ENCODE peak calls at places on chromosome 10, in eight cellular contexts. U, N, C, V, P, Z, B and X are unnamed samples.

GRCh38 chr10:95477175-95477520 is 84.0 kb downstream of the SORBS1 start:
- DNase-seq in U (no peak), N (no peak), C (no peak), V (no peak), P (no peak), Z (no peak), B (no peak), X (no peak)

GRCh38 chr10:87519582-87519981 is 14.9 kb downstream of the MINPP1 start:
- DNase-seq in U (no peak), N (no peak), C (no peak), V (no peak), P (no peak), Z (no peak), B (no peak), X (no peak)

GRCh38 chr10:34299105-34299611 is 515.9 kb downstream of the PARD3 start:
- DNase-seq in U (no peak), N (no peak), C (no peak), V (no peak), P (no peak), Z (no peak), B (no peak), X (no peak)

GRCh38 chr10:128630787-128631252 is 504.6 kb upstream of the MKI67 start:
- DNase-seq in U (no peak), N (peak; percentile 34), C (no peak), V (no peak), P (no peak), Z (no peak), B (no peak), X (no peak)

GRCh38 chr10:119020627-119020946 is 8.9 kb upstream of the NANOS1 start:
- DNase-seq in U (no peak), N (peak; percentile 89), C (peak; percentile 30), V (no peak), P (no peak), Z (no peak), B (no peak), X (no peak)

GRCh38 chr10:98331888-98332287 is 63.9 kb upstream of the LOXL4 start:
- DNase-seq in U (peak; percentile 46), N (no peak), C (no peak), V (no peak), P (no peak), Z (no peak), B (no peak), X (no peak)

GRCh38 chr10:70714961-70715360 is 42.7 kb downstream of the ADAMTS14 start:
- DNase-seq in U (no peak), N (no peak), C (no peak), V (no peak), P (no peak), Z (no peak), B (no peak), X (no peak)

GRCh38 chr10:37710831-37711616 is 146.4 kb downstream of the ZNF248 start:
- DNase-seq in U (no peak), N (no peak), C (no peak), V (no peak), P (no peak), Z (no peak), B (no peak), X (no peak)

GRCh38 chr10:109961181-109962001 is 38.1 kb upstream of the XPNPEP1 start:
- DNase-seq in U (no peak), N (no peak), C (no peak), V (no peak), P (no peak), Z (no peak), B (no peak), X (no peak)

GRCh38 chr10:88881922-88882645 is 2.0 kb downstream of the STAMBPL1 start:
- DNase-seq in U (no peak), N (no peak), C (no peak), V (no peak), P (no peak), Z (no peak), B (no peak), X (no peak)

GRCh38 chr10:34017281-34017680 is 682.8 kb upstream of the NRP1 start:
- DNase-seq in U (peak; percentile 33), N (no peak), C (no peak), V (no peak), P (no peak), Z (no peak), B (no peak), X (no peak)

GRCh38 chr10:131885391-131886165 is 15.2 kb upstream of the PPP2R2D start:
- DNase-seq in U (peak; percentile 51), N (no peak), C (peak; percentile 86), V (peak; percentile 84), P (peak; percentile 79), Z (peak; percentile 77), B (peak; percentile 89), X (peak; percentile 57)

GRCh38 chr10:123299598-123299997 is 145.4 kb downstream of the BUB3 start:
- DNase-seq in U (no peak), N (no peak), C (no peak), V (no peak), P (no peak), Z (no peak), B (no peak), X (no peak)

GRCh38 chr10:42690449-42691360 is 52.3 kb upstream of the ZNF33B start:
- DNase-seq in U (no peak), N (no peak), C (no peak), V (no peak), P (no peak), Z (no peak), B (no peak), X (no peak)

GRCh38 chr10:65375528-65375927 is 1550.3 kb upstream of the LRRTM3 start:
- DNase-seq in U (no peak), N (no peak), C (no peak), V (no peak), P (no peak), Z (no peak), B (no peak), X (no peak)

DNA sequence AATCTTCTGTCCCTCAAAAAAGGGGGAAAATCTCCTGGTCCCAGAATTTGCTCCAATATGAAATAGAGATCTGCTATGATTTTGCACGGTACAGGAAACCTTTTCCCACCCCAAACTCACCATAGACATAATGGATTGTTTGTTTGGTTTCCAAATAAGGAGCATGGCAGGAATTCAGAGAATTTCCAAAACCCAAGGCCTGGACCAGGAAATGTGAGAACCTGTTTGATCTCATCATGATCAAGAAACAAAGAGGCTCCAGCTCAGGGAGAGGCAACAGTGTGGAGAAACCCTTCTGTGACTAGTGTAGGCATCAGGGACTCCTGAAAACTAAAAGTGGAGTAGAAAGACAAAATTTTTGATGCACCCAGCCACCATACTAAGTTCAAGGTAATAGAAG is 1548.1 kb upstream of the LRRTM3 start:
- DNase-seq in U (no peak), N (no peak), C (no peak), V (no peak), P (no peak), Z (no peak), B (no peak), X (no peak)
- TF ChIP-seq POLR2A in U (no peak), N (no peak), C (no peak), V (no peak), P (no peak), Z (no peak), B (no peak), X (no peak)

DNA sequence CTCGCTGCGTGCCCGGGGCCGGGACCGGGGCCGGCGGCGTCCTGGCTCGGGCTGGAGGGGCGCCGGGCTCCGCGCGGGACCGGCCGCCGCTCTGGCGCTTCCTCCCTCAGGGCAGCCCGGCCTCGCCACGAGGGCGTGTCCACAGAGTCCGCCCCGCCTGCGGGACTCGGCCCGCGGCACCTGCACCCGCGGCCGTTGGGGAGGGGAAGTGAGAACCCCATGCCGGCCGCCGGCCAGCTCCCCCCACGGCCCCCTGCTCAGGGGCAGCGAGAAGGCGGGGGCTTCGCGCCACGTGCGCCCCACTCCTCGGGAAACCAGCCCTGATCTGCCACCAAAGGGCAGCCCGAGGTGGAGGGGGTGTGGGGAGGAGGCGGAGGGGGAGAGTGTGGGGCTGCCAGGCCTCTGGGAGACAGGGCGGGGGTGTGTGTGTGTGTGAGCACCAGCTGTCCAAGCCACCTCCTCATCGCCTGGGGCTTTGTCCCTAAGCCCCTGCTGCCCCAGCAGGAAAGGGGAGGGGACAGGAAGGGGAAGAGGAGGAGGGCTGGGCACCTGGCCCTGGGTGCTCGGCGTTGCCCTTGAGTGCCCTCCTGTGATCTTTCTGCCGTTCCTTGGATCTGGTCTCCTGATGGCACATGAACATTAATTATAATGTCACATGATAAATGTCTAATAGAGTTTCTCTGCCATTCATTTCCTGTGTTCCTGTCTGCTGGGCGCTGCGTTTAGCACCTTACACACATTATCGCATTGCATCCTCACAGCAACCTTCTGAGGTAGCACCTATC is at the start of gene PIK3AP1:
- DNase-seq in U (peak; percentile 21), N (no peak), C (peak; percentile 67), V (peak; percentile 56), P (peak; percentile 83), Z (no peak), B (peak; percentile 60), X (peak; percentile 16)
- TF ChIP-seq POLR2A in U (no peak), N (no peak), C (no peak), V (no peak), P (peak; percentile 85), Z (no peak), B (no peak), X (no peak)

DNA sequence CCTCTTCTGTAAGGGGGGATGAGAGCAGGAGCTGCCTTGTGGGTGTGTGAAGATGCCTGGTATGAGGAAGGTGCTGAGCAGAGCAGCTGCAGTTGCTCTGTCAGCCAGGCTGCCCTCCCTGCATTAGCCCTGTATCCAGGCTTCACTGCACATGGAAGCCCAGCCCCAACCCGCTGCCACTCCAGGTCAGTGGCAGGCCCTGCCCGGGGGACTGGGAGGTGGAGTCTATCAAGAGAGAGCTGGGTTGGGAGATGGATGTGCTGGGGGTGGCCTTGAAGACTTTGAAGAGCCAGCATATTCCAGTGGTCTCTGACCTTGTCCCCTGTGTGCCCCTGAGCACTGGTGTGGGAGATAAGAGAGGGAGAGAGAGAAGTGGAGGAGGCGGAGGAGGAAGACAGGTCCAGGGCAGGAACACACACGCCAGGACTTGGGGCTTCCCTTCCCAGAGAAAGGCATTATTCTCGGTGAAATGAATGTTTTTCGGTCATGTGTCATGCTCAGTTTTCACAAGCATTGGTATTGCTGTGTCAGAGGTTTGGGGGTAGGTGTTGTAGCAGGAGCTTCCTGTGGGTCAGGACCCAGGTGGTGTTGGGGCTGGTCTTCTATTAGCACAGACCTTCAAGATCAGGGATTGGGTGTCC is 2.6 kb downstream of the PPIF start:
- DNase-seq in U (no peak), N (no peak), C (no peak), V (no peak), P (no peak), Z (no peak), B (no peak), X (no peak)
- TF ChIP-seq POLR2A in U (no peak), N (no peak), C (no peak), V (no peak), P (no peak), Z (no peak), B (no peak), X (no peak)

GRCh38 chr10:96831867-96832720 is at the start of gene LCOR:
- DNase-seq in U (no peak), N (peak; percentile 96), C (peak; percentile 93), V (peak; percentile 96), P (peak; percentile 89), Z (peak; percentile 76), B (peak; percentile 90), X (peak; percentile 63)

GRCh38 chr10:96833220-96834001 is 1.3 kb downstream of the LCOR start:
- DNase-seq in U (no peak), N (no peak), C (peak; percentile 72), V (peak; percentile 36), P (no peak), Z (no peak), B (no peak), X (no peak)

GRCh38 chr10:96832721-96833219 is 672 bp downstream of the LCOR start:
- DNase-seq in U (no peak), N (peak; percentile 93), C (peak; percentile 90), V (peak; percentile 87), P (peak; percentile 89), Z (peak; percentile 76), B (no peak), X (peak; percentile 80)

GRCh38 chr10:96830511-96831199 is 1.4 kb upstream of the LCOR start:
- DNase-seq in U (no peak), N (no peak), C (peak; percentile 75), V (peak; percentile 56), P (peak; percentile 73), Z (no peak), B (peak; percentile 41), X (peak; percentile 86)

GRCh38 chr10:96831200-96831866 is 765 bp upstream of the LCOR start:
- DNase-seq in U (no peak), N (no peak), C (no peak), V (no peak), P (no peak), Z (no peak), B (no peak), X (no peak)
- TF ChIP-seq POLR2A in U (no peak), N (no peak), C (peak; percentile 13), V (no peak), P (no peak), Z (no peak), B (no peak), X (no peak)